ENCODE peak calls at places on chromosomes 11 and 22, in nine cellular contexts. M is fibroblast of pulmonary artery, G is psoas muscle, W is upper lobe of right lung, B is endothelial cell of umbilical vein, A is H9, U is transverse colon, L is HFF-Myc, Z is dorsolateral prefrontal cortex. T is an unnamed sample.

GRCh38 chr11:115220423-115220822 is 283.8 kb downstream of the CADM1 start:
- DNase-seq in U (no peak), A (no peak), M (no peak), L (no peak), B (no peak), W (no peak), Z (no peak), G (no peak), T (no peak)

GRCh38 chr11:2526808-2527381 is 82.1 kb downstream of the KCNQ1 start:
- DNase-seq in Z (peak; percentile 47), B (no peak), G (peak; percentile 47), L (no peak), U (peak; percentile 87), M (no peak), W (peak; percentile 83), A (peak; percentile 51), T (no peak)

GRCh38 chr22:27815826-27816530 is 14.4 kb upstream of the MN1 start:
- DNase-seq in G (no peak), W (no peak), U (no peak), L (no peak), A (no peak), Z (no peak), M (no peak), B (no peak), T (no peak)

GRCh38 chr22:43826142-43827093 is 14.3 kb upstream of the EFCAB6 start:
- DNase-seq in M (peak; percentile 65), Z (no peak), G (no peak), L (no peak), U (no peak), A (peak; percentile 21), W (peak; percentile 53), B (no peak), T (peak; percentile 39)

GRCh38 chr11:2534131-2534956 is 89.5 kb downstream of the KCNQ1 start:
- DNase-seq in M (no peak), L (no peak), W (peak; percentile 65), A (peak; percentile 67), G (peak; percentile 25), U (peak; percentile 7), Z (peak; percentile 41), B (no peak), T (no peak)

GRCh38 chr11:28836285-28837081 is 728.3 kb downstream of the METTL15 start:
- DNase-seq in L (peak; percentile 48), B (peak; percentile 81), M (peak; percentile 96), U (no peak), A (no peak), Z (no peak), G (no peak), W (no peak), T (peak; percentile 98)

GRCh38 chr11:134652586-134653255 is 240.7 kb upstream of the B3GAT1 start:
- DNase-seq in M (no peak), U (no peak), G (no peak), B (no peak), W (no peak), A (no peak), Z (no peak), L (no peak), T (no peak)

GRCh38 chr11:113664981-113665710 is 41.0 kb downstream of the TMPRSS5 start:
- DNase-seq in M (no peak), W (no peak), A (no peak), L (no peak), Z (no peak), U (no peak), B (no peak), G (no peak), T (no peak)

GRCh38 chr11:96205460-96205809 is 137.6 kb downstream of the MAML2 start:
- DNase-seq in Z (no peak), L (no peak), U (no peak), W (no peak), B (no peak), G (no peak), A (no peak), M (no peak), T (no peak)

GRCh38 chr11:705646-706438 is at the start of gene EPS8L2:
- DNase-seq in Z (peak; percentile 44), B (no peak), W (peak; percentile 89), M (no peak), U (peak; percentile 89), G (peak; percentile 34), L (no peak), A (peak; percentile 45), T (no peak)

GRCh38 chr11:708511-708910 is 2.5 kb downstream of the EPS8L2 start:
- DNase-seq in A (no peak), U (no peak), W (no peak), G (no peak), Z (no peak), B (no peak), M (no peak), L (no peak), T (no peak)

GRCh38 chr11:706439-706956 is 467 bp downstream of the EPS8L2 start:
- DNase-seq in W (no peak), B (no peak), A (peak; percentile 44), M (no peak), G (peak; percentile 63), Z (no peak), U (peak; percentile 64), L (no peak), T (no peak)

GRCh38 chr11:707817-708420 is 1.9 kb downstream of the EPS8L2 start:
- DNase-seq in Z (no peak), M (no peak), W (no peak), G (no peak), U (no peak), B (no peak), L (no peak), A (peak; percentile 49), T (no peak)

GRCh38 chr11:706957-707816 is 1.2 kb downstream of the EPS8L2 start:
- DNase-seq in L (no peak), U (peak; percentile 68), B (no peak), Z (no peak), M (no peak), G (peak; percentile 29), W (peak; percentile 84), A (peak; percentile 78), T (no peak)
- TF ChIP-seq CTCF in L (peak; percentile 13), U (peak; percentile 25), B (no peak), Z (no peak), M (no peak), G (no peak), W (no peak), A (peak; percentile 62), T (peak; percentile 15)

DNA sequence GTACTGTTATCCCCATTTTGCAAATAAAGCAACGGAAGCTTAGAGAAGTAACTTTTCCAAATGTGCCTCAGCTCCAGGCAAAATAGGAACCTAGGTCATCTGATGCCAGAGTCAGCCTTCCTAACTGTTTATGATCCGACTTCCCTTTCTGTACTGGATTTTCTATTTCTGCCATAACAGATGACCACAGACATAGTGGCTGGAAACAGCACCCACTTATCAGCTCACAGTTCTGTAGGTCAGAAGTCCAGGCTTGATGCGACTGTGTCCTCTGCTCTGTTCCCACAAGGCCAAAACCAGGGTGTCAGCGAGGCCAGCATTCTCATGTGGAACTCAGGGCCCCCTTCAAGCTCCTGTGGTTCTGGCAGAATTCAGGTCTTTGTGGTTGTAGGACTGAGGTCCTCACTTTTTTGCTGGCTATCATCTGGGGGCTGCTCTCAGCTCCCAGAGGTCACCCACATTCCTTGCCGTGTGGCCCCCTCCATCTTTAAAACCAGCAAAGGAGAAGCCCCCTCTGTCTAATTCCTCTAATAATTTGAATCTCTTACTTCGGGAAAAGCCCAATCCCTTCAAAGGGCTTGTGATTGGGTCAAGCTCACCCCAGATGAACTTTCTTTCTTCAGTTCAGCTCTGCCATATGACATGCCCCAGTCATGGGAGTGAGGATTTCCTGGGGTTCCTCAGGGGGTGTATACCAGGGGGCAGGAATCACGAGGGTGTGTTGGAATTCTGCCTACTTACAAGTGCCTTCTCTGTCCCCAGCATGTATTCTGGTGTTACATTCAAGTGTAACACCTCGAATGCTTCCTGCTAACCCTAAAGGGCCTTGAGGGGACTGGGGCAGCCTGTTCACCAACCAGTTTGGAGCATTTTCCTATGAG is 15.3 kb downstream of the KCNJ5 start:
- DNase-seq in L (no peak), A (no peak), U (no peak), B (no peak), Z (no peak), W (no peak), G (no peak), M (no peak), T (no peak)
- TF ChIP-seq CTCF in L (no peak), A (no peak), U (no peak), B (no peak), Z (no peak), W (no peak), G (no peak), M (no peak), T (no peak)

DNA sequence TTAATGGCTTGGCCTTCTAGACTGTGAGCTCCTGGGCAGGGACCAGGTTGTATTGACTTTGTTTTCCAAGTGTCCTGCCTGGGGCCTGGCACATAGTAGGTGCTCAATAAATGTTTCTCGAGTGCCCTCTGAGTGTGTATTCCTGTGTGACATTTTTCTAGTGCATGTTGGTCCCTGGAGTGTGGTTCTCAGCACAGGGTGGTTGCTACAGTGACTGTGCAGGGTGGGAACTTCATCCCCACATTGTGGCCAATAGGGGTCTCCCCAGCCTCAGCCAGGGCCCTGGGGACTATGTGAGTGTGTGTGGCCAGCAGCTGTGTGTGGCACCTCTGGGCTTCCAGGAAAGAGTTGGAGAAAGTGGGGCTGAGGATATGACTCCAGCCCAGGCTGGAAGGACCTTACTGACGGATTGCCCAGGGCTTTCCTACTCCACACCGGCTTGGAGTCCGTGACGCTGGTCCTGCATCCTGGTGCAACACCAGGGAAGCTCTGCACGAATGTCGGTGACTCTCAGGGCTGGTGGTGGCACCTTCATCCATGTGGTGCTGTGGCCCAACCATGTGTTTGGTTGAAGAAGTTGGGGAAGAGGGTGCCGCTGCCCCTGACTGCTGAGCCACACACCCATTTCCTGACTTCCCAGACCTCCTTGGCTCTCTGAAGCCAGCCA is 9.0 kb upstream of the MARK2 start:
- DNase-seq in A (peak; percentile 69), G (no peak), W (no peak), B (peak; percentile 44), Z (no peak), U (no peak), L (peak; percentile 35), M (peak; percentile 51), T (no peak)
- TF ChIP-seq CTCF in A (peak; percentile 63), G (no peak), W (no peak), B (peak; percentile 53), Z (no peak), U (no peak), L (peak; percentile 65), M (peak; percentile 36), T (peak; percentile 38)

DNA sequence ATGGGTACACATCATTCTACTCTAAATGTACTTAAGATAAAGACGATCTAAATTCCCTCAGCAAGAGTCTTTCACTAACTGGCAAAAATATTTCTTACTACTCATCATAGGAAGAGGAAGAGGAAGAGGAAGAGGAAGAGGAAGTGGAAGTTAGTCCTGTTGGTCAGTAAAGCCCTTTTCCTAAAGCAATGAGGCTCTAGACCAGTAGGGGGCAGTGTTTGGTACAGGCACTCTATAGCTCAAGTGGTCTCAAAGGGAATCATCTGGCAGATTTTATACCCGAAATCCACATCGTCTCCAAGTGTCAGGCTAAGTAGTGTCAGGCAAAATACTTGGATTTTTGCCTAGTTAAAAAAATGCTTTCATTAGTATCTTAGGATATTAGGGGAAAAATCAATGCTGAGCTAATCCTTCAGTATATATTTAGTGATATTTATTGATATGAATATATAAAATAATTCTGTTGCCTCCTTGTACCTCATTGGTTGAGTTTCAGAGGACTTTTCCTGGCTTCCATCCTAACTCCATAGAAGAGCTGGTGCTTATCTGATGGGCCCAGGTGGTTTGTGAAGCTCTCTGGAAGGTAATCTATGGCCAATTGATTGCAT is 7.7 kb downstream of the BLID start:
- DNase-seq in W (no peak), L (no peak), B (peak; percentile 55), Z (no peak), G (no peak), M (peak; percentile 73), U (no peak), A (peak; percentile 49), T (no peak)
- TF ChIP-seq CTCF in W (peak; percentile 63), L (peak; percentile 85), B (peak; percentile 59), Z (peak; percentile 72), G (peak; percentile 52), M (peak; percentile 77), U (no peak), A (peak; percentile 87), T (peak; percentile 73)

T was measured in AG09309.